ENCODE peak calls at places on chromosomes 11 and 22, in ten cellular contexts. A is suprapubic skin, C is spleen, I is endothelial cell of umbilical vein, Z is HepG2, W is H1, F is K562, E is HL-60, Y is HCT116, B is transverse colon. X is an unnamed sample.

GRCh38 chr11:85884581-85885021 is 29.4 kb downstream of the CCDC83 start:
- DNase-seq in A (no peak), C (no peak), I (no peak), Z (no peak), W (no peak), F (no peak), E (no peak), Y (no peak), B (no peak), X (no peak)

GRCh38 chr11:35377262-35377661 is 42.1 kb downstream of the SLC1A2 start:
- DNase-seq in A (no peak), C (no peak), I (no peak), Z (no peak), W (no peak), F (no peak), E (no peak), Y (no peak), B (no peak), X (no peak)

GRCh38 chr22:17267661-17268330 is 48.6 kb upstream of the ADA2 start:
- DNase-seq in A (no peak), C (no peak), I (no peak), Z (no peak), W (no peak), F (no peak), E (no peak), Y (no peak), B (no peak), X (no peak)

GRCh38 chr11:125069008-125069407 is 5.9 kb downstream of the SLC37A2 start:
- DNase-seq in A (no peak), C (no peak), I (no peak), Z (no peak), W (no peak), F (no peak), E (no peak), Y (no peak), B (no peak), X (peak; percentile 64)

GRCh38 chr22:23533328-23533762 is 46.7 kb downstream of the IGLL1 start:
- DNase-seq in A (peak; percentile 63), C (peak; percentile 74), I (peak; percentile 24), Z (peak; percentile 59), W (peak; percentile 87), F (peak; percentile 67), E (no peak), Y (no peak), B (no peak), X (no peak)

GRCh38 chr11:78318733-78319132 is 98.9 kb downstream of the GAB2 start:
- DNase-seq in A (no peak), C (no peak), I (no peak), Z (no peak), W (no peak), F (no peak), E (no peak), Y (no peak), B (no peak), X (no peak)

GRCh38 chr11:206516-207212 is 535 bp downstream of the BET1L start:
- DNase-seq in A (peak; percentile 80), C (peak; percentile 86), I (peak; percentile 37), Z (no peak), W (peak; percentile 50), F (peak; percentile 39), E (no peak), Y (no peak), B (peak; percentile 62), X (no peak)

GRCh38 chr11:69644071-69644961 is 3.4 kb downstream of the CCND1 start:
- DNase-seq in A (no peak), C (peak; percentile 81), I (peak; percentile 29), Z (peak; percentile 66), W (no peak), F (peak; percentile 53), E (no peak), Y (no peak), B (peak; percentile 67), X (no peak)

GRCh38 chr11:88375927-88376470 is 38.5 kb upstream of the CTSC start:
- DNase-seq in A (no peak), C (no peak), I (no peak), Z (no peak), W (no peak), F (no peak), E (no peak), Y (no peak), B (no peak), X (no peak)

GRCh38 chr11:134047586-134047999 is 21.3 kb upstream of the JAM3 start:
- DNase-seq in A (peak; percentile 93), C (peak; percentile 59), I (no peak), Z (no peak), W (no peak), F (peak; percentile 27), E (no peak), Y (no peak), B (peak; percentile 68), X (peak; percentile 97)

GRCh38 chr22:20312396-20313191 is 7.3 kb downstream of the DGCR6L start:
- DNase-seq in A (peak; percentile 51), C (peak; percentile 65), I (no peak), Z (no peak), W (peak; percentile 35), F (peak; percentile 32), E (no peak), Y (no peak), B (peak; percentile 4), X (peak; percentile 78)

GRCh38 chr22:35150163-35151107 is 84.5 kb downstream of the ISX start:
- DNase-seq in A (peak; percentile 63), C (peak; percentile 79), I (peak; percentile 40), Z (peak; percentile 36), W (peak; percentile 94), F (peak; percentile 53), E (peak; percentile 28), Y (peak; percentile 24), B (peak; percentile 73), X (no peak)

GRCh38 chr22:48547971-48548370 is 1279.7 kb downstream of the BRD1 start:
- DNase-seq in A (no peak), C (no peak), I (no peak), Z (no peak), W (no peak), F (no peak), E (no peak), Y (no peak), B (no peak), X (no peak)

GRCh38 chr11:125165111-125165663 is 636 bp downstream of the PKNOX2 start:
- DNase-seq in A (no peak), C (no peak), I (peak; percentile 32), Z (no peak), W (peak; percentile 73), F (no peak), E (no peak), Y (no peak), B (no peak), X (no peak)

GRCh38 chr11:95156133-95156731 is 66.6 kb downstream of the ENDOD1 start:
- DNase-seq in A (no peak), C (no peak), I (no peak), Z (no peak), W (no peak), F (peak; percentile 28), E (no peak), Y (no peak), B (no peak), X (no peak)
- H3K27ac ChIP-seq in A (no peak overlapping the region), C (peak overlapping the region; percentile 9), I (no peak overlapping the region), Z (no peak overlapping the region), W (no peak overlapping the region), F (no peak overlapping the region), E (no peak overlapping the region), Y (no peak overlapping the region), B (no peak overlapping the region), X (peak overlapping the region; percentile 80)

GRCh38 chr22:43919106-43919965 is 4.3 kb upstream of the PNPLA3 start:
- DNase-seq in A (no peak), C (no peak), I (no peak), Z (no peak), W (no peak), F (no peak), E (no peak), Y (no peak), B (no peak), X (no peak)
- TF ChIP-seq POLR2AphosphoS5 in A (no peak), C (no peak), I (no peak), Z (no peak), W (no peak), F (no peak), E (no peak), Y (no peak), B (no peak), X (no peak)

GRCh38 chr11:123407124-123407995 is 22.7 kb upstream of the GRAMD1B start:
- DNase-seq in A (no peak), C (no peak), I (peak; percentile 75), Z (peak; percentile 58), W (peak; percentile 75), F (peak; percentile 21), E (peak; percentile 38), Y (peak; percentile 74), B (peak; percentile 79), X (no peak)
- H3K27ac ChIP-seq in A (no peak overlapping the region), C (no peak overlapping the region), I (no peak overlapping the region), Z (no peak overlapping the region), W (no peak overlapping the region), F (no peak overlapping the region), E (no peak overlapping the region), Y (no peak overlapping the region), B (no peak overlapping the region), X (no peak overlapping the region)

GRCh38 chr11:116580828-116581227 is 192.0 kb downstream of the BUD13 start:
- DNase-seq in A (no peak), C (peak; percentile 62), I (no peak), Z (no peak), W (peak; percentile 77), F (no peak), E (no peak), Y (no peak), B (no peak), X (no peak)

GRCh38 chr11:116581349-116581748 is 191.4 kb downstream of the BUD13 start:
- DNase-seq in A (no peak), C (no peak), I (no peak), Z (no peak), W (no peak), F (no peak), E (no peak), Y (no peak), B (no peak), X (no peak)

GRCh38 chr11:116577273-116577672 is 195.5 kb downstream of the BUD13 start:
- DNase-seq in A (no peak), C (no peak), I (no peak), Z (no peak), W (no peak), F (no peak), E (no peak), Y (no peak), B (no peak), X (no peak)

GRCh38 chr11:116579857-116580727 is 192.7 kb downstream of the BUD13 start:
- DNase-seq in A (no peak), C (peak; percentile 66), I (no peak), Z (peak; percentile 83), W (peak; percentile 69), F (no peak), E (no peak), Y (no peak), B (no peak), X (no peak)

DNA sequence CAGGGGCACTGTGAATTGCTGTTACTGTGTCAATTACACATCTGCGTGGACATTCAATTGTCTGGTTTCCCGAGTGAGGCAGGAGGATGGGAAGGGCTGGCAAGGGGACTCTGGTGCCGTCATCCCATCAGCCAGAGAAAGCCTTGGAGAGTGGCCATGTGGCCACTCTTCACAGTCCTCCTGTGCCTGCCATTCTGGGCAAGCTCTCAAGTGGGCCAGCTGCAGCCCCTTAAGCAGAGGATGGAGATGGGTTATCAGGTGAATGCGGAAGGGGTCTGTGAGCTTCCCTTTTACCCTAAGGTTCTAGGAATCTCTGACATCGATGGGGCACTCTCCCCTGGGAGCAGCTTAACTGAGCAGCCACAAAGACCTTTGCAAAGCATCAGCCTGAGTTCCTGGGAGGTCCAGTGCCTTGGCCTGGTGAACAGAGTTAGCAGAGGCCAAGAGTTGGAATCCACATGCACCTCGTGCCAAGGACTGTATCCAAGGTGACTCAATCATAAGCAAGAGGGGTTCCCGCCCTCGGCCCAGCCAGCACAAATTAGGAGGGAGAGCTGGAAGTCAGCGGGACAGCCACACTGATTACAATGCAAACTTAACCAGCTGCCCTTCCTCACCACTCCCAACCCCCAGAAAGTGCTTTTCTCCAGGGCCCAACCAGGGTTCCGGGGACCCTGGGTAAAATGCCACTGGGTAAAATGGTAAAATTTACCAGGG is 193.7 kb downstream of the BUD13 start:
- DNase-seq in A (no peak), C (no peak), I (no peak), Z (peak; percentile 23), W (peak; percentile 54), F (no peak), E (no peak), Y (no peak), B (no peak), X (no peak)
- TF ChIP-seq POLR2AphosphoS5 in A (no peak), C (no peak), I (no peak), Z (no peak), W (no peak), F (no peak), E (no peak), Y (no peak), B (no peak), X (no peak)

X was measured in esophagus muscularis mucosa.